ENCODE peak calls at places on chromosome 6, in ten cellular contexts. R is nephron progenitor cell, M is WTC11, W is GM20000, E is suprapubic skin, X is B cell, B is right lobe of liver, Y is NB4, O is GM10248, Z is GM13976. G is an unnamed sample.

GRCh38 chr6:107652526-107653182 is 162.7 kb downstream of the SOBP start:
- DNase-seq in R (no peak), M (no peak), W (no peak), E (no peak), X (no peak), B (no peak), Y (no peak), O (no peak), Z (no peak), G (no peak)

GRCh38 chr6:136550330-136551071 is at the start of gene MAP7:
- DNase-seq in R (peak), M (peak), W (peak), E (peak), X (peak), B (peak), Y (peak), O (peak), Z (peak), G (peak)

GRCh38 chr6:85824329-85824728 is 181.6 kb upstream of the SYNCRIP start:
- DNase-seq in R (no peak), M (no peak), W (no peak), E (no peak), X (no peak), B (no peak), Y (no peak), O (no peak), Z (no peak), G (no peak)

GRCh38 chr6:170179925-170180324 is 111.0 kb downstream of the DLL1 start:
- DNase-seq in R (no peak), M (no peak), W (no peak), E (peak), X (no peak), B (peak), Y (no peak), O (no peak), Z (no peak), G (no peak)

GRCh38 chr6:157610451-157610999 is 212.5 kb upstream of the SNX9 start:
- DNase-seq in R (no peak), M (no peak), W (no peak), E (peak), X (no peak), B (no peak), Y (no peak), O (no peak), Z (no peak), G (no peak)

GRCh38 chr6:82995066-82995465 is 70.6 kb downstream of the UBE3D start:
- DNase-seq in R (no peak), M (no peak), W (no peak), E (no peak), X (no peak), B (no peak), Y (no peak), O (no peak), Z (no peak), G (no peak)

GRCh38 chr6:162637317-162637716 is 90.2 kb downstream of the PRKN start:
- DNase-seq in R (no peak), M (no peak), W (no peak), E (no peak), X (no peak), B (no peak), Y (no peak), O (no peak), Z (no peak), G (no peak)

GRCh38 chr6:164927288-164928040 is 381.9 kb downstream of the C6orf118 start:
- DNase-seq in R (peak), M (peak), W (peak), E (no peak), X (peak), B (peak), Y (peak), O (peak), Z (peak), G (peak)

GRCh38 chr6:135280375-135281136 is 99.4 kb downstream of the MYB start:
- DNase-seq in R (no peak), M (no peak), W (no peak), E (no peak), X (no peak), B (no peak), Y (peak), O (no peak), Z (no peak), G (no peak)

GRCh38 chr6:43907789-43908472 is 137.9 kb downstream of the VEGFA start:
- DNase-seq in R (no peak), M (no peak), W (no peak), E (no peak), X (no peak), B (peak), Y (no peak), O (no peak), Z (no peak), G (no peak)

GRCh38 chr6:165973473-165973872 is 194.2 kb downstream of the TBXT start:
- DNase-seq in R (no peak), M (no peak), W (no peak), E (no peak), X (no peak), B (no peak), Y (no peak), O (no peak), Z (no peak), G (no peak)

GRCh38 chr6:113015249-113015648 is 668.1 kb downstream of the RFPL4B start:
- DNase-seq in R (no peak), M (no peak), W (no peak), E (no peak), X (no peak), B (no peak), Y (no peak), O (no peak), Z (no peak), G (no peak)

GRCh38 chr6:163319609-163320366 is 94.7 kb upstream of the QKI start:
- DNase-seq in R (no peak), M (no peak), W (no peak), E (no peak), X (no peak), B (no peak), Y (no peak), O (no peak), Z (no peak), G (no peak)

GRCh38 chr6:13427346-13427745 is 60.1 kb downstream of the GFOD1 start:
- DNase-seq in R (no peak), M (no peak), W (no peak), E (no peak), X (no peak), B (no peak), Y (no peak), O (no peak), Z (no peak), G (no peak)

GRCh38 chr6:151376440-151376839 is 14.9 kb downstream of the ZBTB2 start:
- DNase-seq in R (no peak), M (no peak), W (no peak), E (no peak), X (no peak), B (no peak), Y (peak), O (no peak), Z (no peak), G (no peak)

GRCh38 chr6:11855743-11856142 is 77.1 kb upstream of the ADTRP start:
- DNase-seq in R (no peak), M (no peak), W (no peak), E (no peak), X (no peak), B (no peak), Y (no peak), O (no peak), Z (no peak), G (no peak)

GRCh38 chr6:150452642-150453243 is 83.9 kb downstream of the IYD start:
- DNase-seq in R (peak), M (no peak), W (no peak), E (no peak), X (no peak), B (peak), Y (no peak), O (no peak), Z (no peak), G (no peak)

GRCh38 chr6:67630146-67630545 is 1004.9 kb upstream of the ADGRB3 start:
- DNase-seq in R (no peak), M (no peak), W (no peak), E (no peak), X (no peak), B (no peak), Y (peak), O (no peak), Z (no peak), G (no peak)

GRCh38 chr6:111057074-111057752 is 30.1 kb upstream of the SLC16A10 start:
- DNase-seq in R (peak), M (no peak), W (peak), E (no peak), X (peak), B (no peak), Y (peak), O (peak), Z (peak), G (no peak)

GRCh38 chr6:93621400-93621799 is 202.0 kb upstream of the EPHA7 start:
- DNase-seq in R (no peak), M (no peak), W (no peak), E (no peak), X (no peak), B (no peak), Y (no peak), O (no peak), Z (no peak), G (no peak)
- TF ChIP-seq CTCF in R (no peak), M (no peak), W (no peak), E (no peak), X (no peak), B (no peak), Y (no peak), O (no peak), Z (no peak), G (no peak)

DNA sequence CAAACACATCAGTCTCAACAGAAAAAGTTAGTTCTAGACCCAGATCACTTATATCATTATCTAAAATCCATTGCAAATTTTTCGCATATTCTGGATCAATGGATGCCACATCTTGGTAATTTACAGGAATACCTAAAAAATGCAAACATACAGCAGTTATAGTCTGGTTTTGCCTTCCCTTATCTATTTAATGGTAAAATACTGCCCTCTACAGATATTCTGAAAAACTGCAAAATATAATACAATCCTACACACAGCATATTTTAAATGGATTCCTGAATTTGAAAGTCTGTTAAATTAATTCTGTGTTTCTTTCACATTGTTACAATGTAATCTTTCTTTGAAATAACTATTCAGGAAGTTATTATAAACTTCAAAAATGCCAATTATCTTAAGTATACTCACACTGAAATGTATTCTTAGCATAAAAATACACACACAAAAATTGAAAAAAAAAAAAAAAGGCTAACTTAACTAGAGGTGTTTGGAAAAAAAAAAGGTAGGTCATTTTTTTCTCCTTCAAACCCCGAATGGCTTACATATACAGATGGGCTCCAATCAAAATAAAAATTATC is 88.4 kb downstream of the HACE1 start:
- DNase-seq in R (no peak), M (no peak), W (peak), E (no peak), X (no peak), B (no peak), Y (peak), O (peak), Z (peak), G (no peak)
- TF ChIP-seq CTCF in R (peak), M (peak), W (no peak), E (no peak), X (peak), B (peak), Y (no peak), O (no peak), Z (peak), G (peak)

GRCh38 chr6:24893342-24893850 is 42.4 kb downstream of the RIPOR2 start:
- DNase-seq in R (no peak), M (no peak), W (no peak), E (no peak), X (no peak), B (no peak), Y (no peak), O (no peak), Z (no peak), G (no peak)

GRCh38 chr6:24891004-24891403 is 44.8 kb downstream of the RIPOR2 start:
- DNase-seq in R (no peak), M (no peak), W (no peak), E (no peak), X (no peak), B (no peak), Y (no peak), O (no peak), Z (no peak), G (no peak)

GRCh38 chr6:24890471-24890870 is 45.3 kb downstream of the RIPOR2 start:
- DNase-seq in R (no peak), M (no peak), W (no peak), E (no peak), X (no peak), B (no peak), Y (no peak), O (no peak), Z (no peak), G (no peak)

GRCh38 chr6:24887520-24887919 is 48.2 kb downstream of the RIPOR2 start:
- DNase-seq in R (no peak), M (no peak), W (no peak), E (no peak), X (no peak), B (no peak), Y (no peak), O (no peak), Z (no peak), G (no peak)

GRCh38 chr6:24888967-24889366 is 46.8 kb downstream of the RIPOR2 start:
- DNase-seq in R (no peak), M (no peak), W (no peak), E (no peak), X (no peak), B (no peak), Y (no peak), O (no peak), Z (no peak), G (no peak)
- TF ChIP-seq CTCF in R (no peak), M (no peak), W (no peak), E (no peak), X (no peak), B (no peak), Y (no peak), O (no peak), Z (no peak), G (no peak)

GRCh38 chr6:148556415-148556814 is 190.4 kb upstream of the UST start:
- DNase-seq in R (no peak), M (no peak), W (no peak), E (no peak), X (no peak), B (no peak), Y (no peak), O (no peak), Z (no peak), G (no peak)

GRCh38 chr6:148563066-148563465 is 183.8 kb upstream of the UST start:
- DNase-seq in R (no peak), M (no peak), W (no peak), E (no peak), X (no peak), B (no peak), Y (no peak), O (no peak), Z (no peak), G (no peak)

GRCh38 chr6:148557796-148558457 is 188.9 kb upstream of the UST start:
- DNase-seq in R (no peak), M (no peak), W (no peak), E (no peak), X (no peak), B (no peak), Y (peak), O (no peak), Z (no peak), G (no peak)

GRCh38 chr6:148561629-148562028 is 185.2 kb upstream of the UST start:
- DNase-seq in R (no peak), M (no peak), W (no peak), E (no peak), X (no peak), B (no peak), Y (no peak), O (no peak), Z (no peak), G (no peak)

DNA sequence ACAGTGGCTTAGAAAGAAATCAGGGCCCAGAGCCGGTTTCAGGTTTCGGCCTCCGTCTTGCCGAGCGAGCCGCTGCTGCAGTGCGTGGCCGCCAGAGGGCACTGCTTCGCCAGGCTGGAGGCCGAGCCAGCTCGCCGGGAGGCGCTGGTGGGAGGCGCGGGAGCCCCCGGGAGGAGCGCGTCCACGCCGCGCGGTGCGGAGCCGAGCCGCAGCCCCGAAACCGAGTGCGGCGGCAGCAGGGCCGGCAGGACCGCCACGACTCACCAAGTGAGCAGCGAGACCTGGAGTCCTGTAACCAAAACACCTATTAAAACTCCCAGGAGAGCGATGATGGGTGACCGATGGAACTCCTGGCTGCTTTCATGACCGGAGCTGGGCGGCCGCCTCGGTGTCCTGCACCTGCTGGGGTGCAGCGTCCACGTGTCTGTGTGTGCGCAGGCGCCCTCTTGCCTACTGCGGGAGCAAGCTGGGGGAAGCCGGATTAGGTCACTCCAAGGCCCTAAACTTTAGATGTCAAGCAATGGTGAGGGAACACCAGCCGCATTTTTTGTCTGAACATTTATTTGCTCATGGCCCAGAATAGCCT is 186.9 kb upstream of the UST start:
- DNase-seq in R (peak), M (peak), W (peak), E (peak), X (peak), B (peak), Y (peak), O (peak), Z (peak), G (peak)
- TF ChIP-seq CTCF in R (peak), M (peak), W (peak), E (peak), X (peak), B (peak), Y (peak), O (peak), Z (peak), G (peak)

GRCh38 chr6:41371461-41371991 is 36.1 kb downstream of the NCR2 start:
- DNase-seq in R (peak), M (peak), W (no peak), E (no peak), X (peak), B (peak), Y (peak), O (no peak), Z (peak), G (peak)
- TF ChIP-seq CTCF in R (no peak), M (no peak), W (no peak), E (no peak), X (no peak), B (no peak), Y (no peak), O (no peak), Z (no peak), G (peak)

GRCh38 chr6:127966616-127967015 is 65.8 kb upstream of the THEMIS start:
- DNase-seq in R (no peak), M (no peak), W (no peak), E (no peak), X (no peak), B (no peak), Y (no peak), O (no peak), Z (no peak), G (no peak)

GRCh38 chr6:127971386-127971785 is 70.5 kb upstream of the THEMIS start:
- DNase-seq in R (no peak), M (no peak), W (no peak), E (no peak), X (no peak), B (no peak), Y (no peak), O (no peak), Z (no peak), G (no peak)

GRCh38 chr6:127968394-127968793 is 67.5 kb upstream of the THEMIS start:
- DNase-seq in R (no peak), M (no peak), W (no peak), E (no peak), X (no peak), B (no peak), Y (no peak), O (no peak), Z (no peak), G (no peak)

GRCh38 chr6:127969701-127970100 is 68.8 kb upstream of the THEMIS start:
- DNase-seq in R (no peak), M (no peak), W (no peak), E (no peak), X (no peak), B (no peak), Y (no peak), O (no peak), Z (no peak), G (no peak)

DNA sequence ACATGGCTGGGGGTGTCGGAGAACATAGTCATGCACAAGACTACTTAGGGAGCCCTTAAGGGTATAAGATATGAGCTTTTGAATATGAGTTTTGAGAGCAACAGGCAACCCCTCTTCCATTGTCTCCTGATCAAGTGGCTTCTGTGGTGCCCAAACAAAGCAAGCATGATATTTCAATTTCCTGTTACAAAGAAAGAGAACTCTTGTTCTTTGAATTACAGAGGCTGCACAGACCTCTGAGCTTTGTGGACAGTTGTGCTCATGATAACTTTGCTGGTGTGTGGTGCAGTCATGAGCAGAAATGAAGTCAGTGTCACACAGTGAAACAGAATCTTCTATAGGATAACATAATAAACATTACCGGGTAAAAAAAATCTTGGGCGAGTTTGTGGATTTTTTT is 66.8 kb upstream of the THEMIS start:
- DNase-seq in R (no peak), M (no peak), W (no peak), E (no peak), X (no peak), B (no peak), Y (no peak), O (no peak), Z (no peak), G (no peak)
- TF ChIP-seq CTCF in R (no peak), M (no peak), W (no peak), E (no peak), X (no peak), B (no peak), Y (no peak), O (no peak), Z (no peak), G (no peak)

GRCh38 chr6:41937881-41938574 is 3.6 kb downstream of the CCND3 start:
- DNase-seq in R (no peak), M (no peak), W (no peak), E (no peak), X (no peak), B (no peak), Y (peak), O (no peak), Z (no peak), G (no peak)
- TF ChIP-seq CTCF in R (no peak), M (no peak), W (no peak), E (no peak), X (no peak), B (no peak), Y (no peak), O (no peak), Z (no peak), G (no peak)

GRCh38 chr6:108838101-108838717 is 10.0 kb upstream of the ARMC2 start:
- DNase-seq in R (peak), M (peak), W (no peak), E (no peak), X (no peak), B (no peak), Y (peak), O (no peak), Z (no peak), G (peak)
- TF ChIP-seq CTCF in R (no peak), M (no peak), W (no peak), E (no peak), X (no peak), B (no peak), Y (no peak), O (no peak), Z (no peak), G (no peak)

DNA sequence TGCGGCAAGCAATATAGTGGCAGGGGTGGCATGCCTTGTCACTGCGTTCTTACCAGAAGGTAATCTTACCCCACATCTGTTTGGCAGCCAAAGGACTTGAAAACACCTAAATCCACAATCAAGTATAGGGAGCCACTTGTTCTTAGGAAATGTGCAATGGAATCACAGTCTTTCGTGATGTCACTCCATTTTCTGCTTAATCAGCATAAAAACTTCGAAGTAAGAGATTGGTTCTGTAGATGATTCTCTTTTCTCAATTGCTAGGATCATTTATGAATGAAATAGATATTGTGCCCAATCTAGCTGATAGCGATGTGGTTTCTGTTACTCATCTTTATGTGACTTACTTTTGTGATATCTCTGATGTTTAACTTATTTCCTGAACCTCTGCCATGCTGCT is 89.0 kb downstream of the SLC22A3 start:
- DNase-seq in R (no peak), M (no peak), W (no peak), E (no peak), X (no peak), B (no peak), Y (no peak), O (no peak), Z (no peak), G (no peak)
- TF ChIP-seq CTCF in R (no peak), M (no peak), W (no peak), E (no peak), X (no peak), B (no peak), Y (no peak), O (no peak), Z (no peak), G (no peak)